ENCODE peak calls at places on chromosome 13, in five cellular contexts. P is Peyer's patch; O is astrocyte; I is epithelial cell of esophagus; D is activated CD8-positive, alpha-beta T cell treated with anti-CD3 and anti-CD28 coated beads for 36 hours. L is an unnamed sample.

GRCh38 chr13:111519041-111519440 is 198.6 kb downstream of the TEX29 start:
- DNase-seq in D (no peak), I (no peak), O (no peak), P (peak), L (no peak)

GRCh38 chr13:42867232-42867631 is 85.8 kb downstream of the FAM216B start:
- DNase-seq in D (no peak), P (no peak), O (no peak), I (no peak), L (no peak)

GRCh38 chr13:93745884-93746283 is 519.3 kb downstream of the GPC6 start:
- DNase-seq in I (no peak), O (peak), P (no peak), D (no peak), L (no peak)

GRCh38 chr13:110341445-110342247 is 34.6 kb downstream of the COL4A2 start:
- DNase-seq in O (peak), D (no peak), P (no peak), I (no peak), L (no peak)

GRCh38 chr13:44651209-44651608 is 75.1 kb upstream of the TSC22D1 start:
- DNase-seq in I (peak), O (no peak), D (no peak), P (no peak), L (no peak)

GRCh38 chr13:107422421-107422820 is 792.9 kb downstream of the LIG4 start:
- DNase-seq in I (no peak), D (no peak), O (no peak), P (no peak), L (no peak)

GRCh38 chr13:99373436-99373835 is 66.2 kb upstream of the GPR183 start:
- DNase-seq in D (no peak), P (peak), I (no peak), O (no peak), L (no peak)

GRCh38 chr13:26465954-26466353 is 91.5 kb upstream of the WASF3 start:
- DNase-seq in O (no peak), I (no peak), P (no peak), D (no peak), L (no peak)

GRCh38 chr13:83221813-83222241 is 660.4 kb downstream of the SLITRK1 start:
- DNase-seq in D (no peak), I (peak), O (peak), P (no peak), L (no peak)

GRCh38 chr13:29847501-29847983 is 2.9 kb downstream of the UBL3 start:
- DNase-seq in D (peak), I (peak), P (peak), O (peak), L (peak)

GRCh38 chr13:46475586-46475991 is 77.4 kb upstream of the LRCH1 start:
- DNase-seq in P (no peak), O (peak), D (no peak), I (peak), L (no peak)

GRCh38 chr13:36067619-36068456 is 63.3 kb downstream of the DCLK1 start:
- DNase-seq in P (no peak), O (no peak), D (no peak), I (no peak), L (no peak)

GRCh38 chr13:74825170-74825948 is 656.6 kb downstream of the TBC1D4 start:
- DNase-seq in D (no peak), I (peak), O (peak), P (no peak), L (no peak)

GRCh38 chr13:45361596-45362206 is 20.7 kb upstream of the TPT1 start:
- DNase-seq in I (peak), O (peak), P (no peak), D (no peak), L (no peak)

GRCh38 chr13:92175330-92175729 is 776.9 kb downstream of the GPC5 start:
- DNase-seq in I (peak), O (peak), P (no peak), D (peak), L (peak)

GRCh38 chr13:34657716-34658115 is 284.4 kb upstream of the NBEA start:
- DNase-seq in P (no peak), D (no peak), O (peak), I (peak), L (no peak)

DNA sequence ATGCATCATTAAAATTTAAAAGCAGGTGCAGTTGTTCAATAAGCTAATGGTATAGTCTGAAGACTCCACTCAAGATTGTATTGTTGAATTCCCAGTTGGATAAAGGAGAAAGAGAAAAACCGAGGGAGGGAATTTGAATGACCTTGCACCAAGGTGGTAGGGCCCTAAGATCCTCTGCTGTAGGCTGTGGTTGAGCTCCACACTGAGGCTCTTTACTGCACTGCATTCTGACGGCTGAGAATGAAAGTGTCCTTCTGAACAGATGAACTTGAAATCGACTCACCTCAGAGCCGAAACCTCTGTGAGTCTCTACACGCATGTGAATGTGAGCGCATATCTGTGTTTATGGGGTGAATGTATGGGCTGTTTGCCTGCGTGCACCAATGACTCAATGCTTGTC is 388.9 kb upstream of the DACH1 start:
- DNase-seq in P (no peak), O (peak), D (peak), I (peak), L (no peak)
- TF ChIP-seq CTCF in P (peak), O (peak), D (no peak), I (peak), L (no peak)

GRCh38 chr13:97067342-97067895 is 73.1 kb upstream of the OXGR1 start:
- DNase-seq in O (peak), P (no peak), I (no peak), D (no peak), L (no peak)
- TF ChIP-seq CTCF in O (no peak), P (no peak), I (no peak), D (no peak), L (no peak)

DNA sequence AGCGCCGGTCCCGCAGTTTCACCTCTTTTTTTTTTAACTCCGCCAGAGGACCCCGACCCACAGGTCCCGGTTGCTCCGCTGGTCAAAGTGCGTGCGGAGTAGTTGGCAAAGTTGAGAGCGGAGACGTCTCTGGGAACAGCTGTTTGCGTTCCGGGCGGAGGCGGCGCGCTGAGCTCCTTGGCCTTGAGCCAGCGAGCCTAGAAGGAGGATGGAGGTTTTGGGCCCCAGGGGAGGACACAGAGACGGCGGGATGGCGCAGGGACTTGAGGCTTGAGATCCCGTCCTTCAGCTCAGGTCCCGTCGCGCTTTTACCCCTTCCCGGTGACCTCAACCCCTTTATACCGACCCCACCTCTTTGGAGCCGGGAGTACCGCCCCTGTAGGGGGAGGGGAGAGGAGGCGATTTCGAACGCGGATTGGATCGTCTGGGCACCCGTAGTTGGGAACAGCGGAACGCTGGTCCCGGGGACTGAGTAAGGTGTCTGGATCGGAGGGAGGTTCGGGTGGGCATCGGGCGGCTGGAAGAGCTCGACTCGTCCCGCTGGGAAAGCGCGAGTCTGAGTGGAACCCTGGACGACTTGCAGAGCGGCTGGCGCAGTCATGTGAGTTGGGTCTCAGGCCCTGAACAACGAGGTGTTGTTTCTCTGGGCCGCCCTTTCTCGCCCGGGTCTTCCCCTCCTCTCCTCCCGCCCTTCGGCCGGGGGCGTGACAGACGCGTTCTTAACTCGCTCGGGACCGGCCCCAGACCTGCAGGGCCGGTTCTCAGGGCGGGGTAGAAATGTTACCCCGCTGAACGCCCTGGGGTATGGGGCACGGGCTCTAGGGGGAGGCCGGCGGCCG is at the start of gene WBP4:
- DNase-seq in O (peak), P (peak), D (peak), I (peak), L (peak)
- TF ChIP-seq CTCF in O (no peak), P (no peak), D (no peak), I (peak), L (no peak)

GRCh38 chr13:112761701-112762689 is 72.2 kb downstream of the ATP11A start:
- DNase-seq in P (no peak), I (no peak), D (no peak), O (peak), L (no peak)
- TF ChIP-seq CTCF in P (no peak), I (no peak), D (no peak), O (no peak), L (no peak)

GRCh38 chr13:24741016-24741662 is 22.8 kb upstream of the RNF17 start:
- DNase-seq in I (peak), D (no peak), O (no peak), P (no peak), L (peak)
- TF ChIP-seq CTCF in I (peak), D (peak), O (no peak), P (no peak), L (peak)

DNA sequence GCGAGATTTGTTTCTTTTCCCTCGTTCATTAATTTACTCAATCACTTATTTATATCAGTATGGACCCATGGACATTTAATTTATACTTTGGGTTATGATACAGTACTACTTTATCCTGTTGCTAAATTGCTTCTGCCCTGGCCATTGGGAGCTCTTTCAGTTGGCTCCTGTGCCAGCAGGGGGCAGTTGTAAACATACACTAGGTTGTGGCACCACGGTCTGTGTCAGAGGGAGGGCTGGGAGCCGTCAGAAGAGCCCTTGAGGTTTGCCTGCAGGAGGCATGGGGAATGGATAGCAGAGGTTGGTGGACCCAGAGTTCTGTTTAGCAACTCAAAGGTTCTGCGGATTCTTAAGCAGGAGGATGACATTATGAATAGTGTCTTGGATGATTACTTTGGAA is 94.3 kb downstream of the ERCC5 start:
- DNase-seq in I (no peak), D (peak), O (no peak), P (no peak), L (no peak)
- TF ChIP-seq CTCF in I (no peak), D (no peak), O (no peak), P (no peak), L (peak)

GRCh38 chr13:50645092-50645491 is 198.4 kb downstream of the DLEU7 start:
- DNase-seq in D (no peak), O (peak), P (no peak), I (peak), L (no peak)
- TF ChIP-seq CTCF in D (no peak), O (no peak), P (no peak), I (no peak), L (no peak)

GRCh38 chr13:56558698-56559320 is 581.9 kb upstream of the PRR20A start:
- DNase-seq in I (peak), O (no peak), P (no peak), D (no peak), L (no peak)

GRCh38 chr13:56561327-56561726 is 579.4 kb upstream of the PRR20A start:
- DNase-seq in O (no peak), I (peak), D (no peak), P (no peak), L (no peak)
- TF ChIP-seq CTCF in O (no peak), I (peak), D (no peak), P (no peak), L (no peak)

DNA sequence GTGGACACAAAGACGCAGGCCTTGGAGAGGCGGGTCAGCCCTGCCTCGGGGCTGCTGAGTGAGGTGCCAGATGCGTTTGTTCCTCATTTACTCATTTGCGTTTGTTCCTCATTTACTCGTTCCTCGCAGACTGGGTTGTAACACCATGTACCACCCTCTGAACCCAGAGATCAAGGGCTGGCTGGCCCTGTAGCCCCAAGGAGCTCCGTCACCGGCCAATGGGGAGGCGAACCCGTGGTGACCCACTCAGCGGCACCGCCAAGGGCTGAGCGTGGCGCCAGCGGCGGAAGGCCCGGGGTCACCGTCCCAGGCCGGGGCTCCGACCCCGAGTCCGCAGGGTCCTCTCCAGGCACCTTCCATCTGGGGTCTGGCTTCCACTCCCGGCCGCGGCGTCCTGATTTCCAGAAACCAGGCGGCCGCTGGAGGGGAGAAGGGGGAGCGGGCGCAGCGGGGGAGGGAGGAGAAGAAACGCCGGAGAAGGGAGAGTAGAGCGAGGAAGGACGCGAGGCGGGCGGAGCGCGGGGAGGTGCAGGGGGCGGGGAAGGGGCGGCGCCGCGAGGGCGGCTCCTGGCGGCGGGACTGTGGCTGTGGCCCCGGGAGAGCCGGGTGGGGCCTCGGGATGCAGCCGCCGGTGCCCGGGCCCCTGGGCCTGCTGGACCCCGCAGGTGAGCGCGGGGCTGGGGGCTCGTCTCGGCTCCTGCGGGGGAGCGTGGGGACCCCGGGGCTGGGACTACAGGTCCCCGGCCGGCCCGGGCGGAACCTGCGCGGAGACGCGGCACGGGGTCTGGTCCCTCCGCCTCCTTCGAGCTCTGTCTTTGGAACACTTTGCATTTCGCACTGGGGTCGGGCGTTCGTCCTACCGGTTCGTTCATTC is at the start of gene TMEM255B:
- DNase-seq in I (peak), P (peak), D (peak), O (peak), L (peak)
- TF ChIP-seq CTCF in I (no peak), P (peak), D (no peak), O (no peak), L (no peak)

GRCh38 chr13:51731759-51732158 is 72.2 kb downstream of the DHRS12 start:
- DNase-seq in O (no peak), P (no peak), I (no peak), D (no peak), L (no peak)
- TF ChIP-seq CTCF in O (peak), P (peak), I (peak), D (no peak), L (no peak)